ENCODE peak calls at places on chromosomes 6 and 20, in seven cellular contexts. H is fibroblast of the aortic adventitia, D is uterus, F is ovary, R is BJ, G is AG04450, N is Peyer's patch. P is an unnamed sample.

GRCh38 chr6:152863618-152864326 is 113.2 kb downstream of the VIP start:
- DNase-seq in R (peak), H (peak), G (peak), F (peak), D (peak), N (no peak), P (peak)

GRCh38 chr6:56911847-56912246 is 43.1 kb upstream of the BEND6 start:
- DNase-seq in F (no peak), H (peak), G (peak), N (no peak), D (no peak), R (peak), P (no peak)

GRCh38 chr20:59938221-59938620 is 1.9 kb downstream of the PPP1R3D start:
- DNase-seq in R (no peak), H (peak), D (no peak), N (no peak), G (no peak), F (no peak), P (no peak)

GRCh38 chr6:116883005-116883404 is 6.0 kb downstream of the RFX6 start:
- DNase-seq in H (peak), G (no peak), R (no peak), N (no peak), F (no peak), D (no peak), P (no peak)

GRCh38 chr6:1756472-1757129 is 146.9 kb downstream of the FOXC1 start:
- DNase-seq in R (no peak), F (no peak), G (no peak), H (no peak), D (no peak), N (no peak), P (no peak)

GRCh38 chr20:32823078-32823477 is 3.3 kb downstream of the MAPRE1 start:
- DNase-seq in F (no peak), R (peak), N (no peak), G (peak), H (peak), D (no peak), P (no peak)

GRCh38 chr6:313917-314316 is 21.6 kb downstream of the DUSP22 start:
- DNase-seq in D (no peak), F (no peak), R (no peak), N (peak), H (no peak), G (no peak), P (no peak)

GRCh38 chr6:62236784-62237183 is 49.2 kb downstream of the KHDRBS2 start:
- DNase-seq in H (no peak), F (no peak), R (no peak), D (no peak), N (no peak), G (no peak), P (no peak)

GRCh38 chr20:50916257-50916656 is 15.0 kb downstream of the ADNP start:
- DNase-seq in H (peak), G (no peak), F (no peak), R (no peak), D (no peak), N (no peak), P (no peak)

GRCh38 chr20:56515657-56516381 is 8.7 kb upstream of the FAM209A start:
- DNase-seq in F (no peak), G (peak), R (no peak), N (no peak), H (peak), D (no peak), P (no peak)

GRCh38 chr20:58019027-58019849 is 209.2 kb downstream of the ANKRD60 start:
- DNase-seq in H (no peak), D (no peak), G (no peak), R (peak), F (no peak), N (no peak), P (no peak)

GRCh38 chr20:39993737-39994136 is 695.3 kb downstream of the MAFB start:
- DNase-seq in F (no peak), H (no peak), R (no peak), N (no peak), D (no peak), G (no peak), P (peak)

GRCh38 chr20:45358282-45359068 is 4.5 kb upstream of the SYS1 start:
- DNase-seq in H (peak), F (peak), D (peak), N (no peak), R (peak), G (no peak), P (peak)

GRCh38 chr6:163341224-163341623 is 73.3 kb upstream of the QKI start:
- DNase-seq in G (no peak), R (no peak), N (no peak), F (no peak), H (no peak), D (no peak), P (no peak)

GRCh38 chr6:97150932-97151331 is 132.1 kb downstream of the MMS22L start:
- DNase-seq in G (no peak), D (no peak), H (no peak), R (no peak), N (no peak), F (no peak), P (no peak)

GRCh38 chr20:8389381-8390368 is 257.6 kb downstream of the PLCB1 start:
- DNase-seq in N (no peak), H (peak), G (peak), F (no peak), D (no peak), R (no peak), P (no peak)

GRCh38 chr6:34043371-34043770 is 102.5 kb downstream of the GRM4 start:
- DNase-seq in F (no peak), H (no peak), G (no peak), R (no peak), N (no peak), D (no peak), P (no peak)

GRCh38 chr6:147707524-147707923 is 199.0 kb downstream of the SAMD5 start:
- DNase-seq in F (no peak), R (no peak), H (no peak), N (no peak), D (no peak), G (no peak), P (no peak)

GRCh38 chr20:20731945-20732296 is 19.5 kb upstream of the RALGAPA2 start:
- DNase-seq in D (no peak), R (no peak), N (no peak), H (peak), G (no peak), F (no peak), P (no peak)

GRCh38 chr20:57612436-57612835 is 7.8 kb downstream of the ZBP1 start:
- DNase-seq in F (no peak), H (no peak), D (no peak), G (no peak), R (no peak), N (peak), P (no peak)

GRCh38 chr6:159106627-159107241 is 61.9 kb upstream of the TAGAP start:
- DNase-seq in N (no peak), F (no peak), D (peak), H (peak), G (no peak), R (no peak), P (peak)

GRCh38 chr20:51928931-51929330 is 126.6 kb upstream of the SALL4 start:
- DNase-seq in H (no peak), D (no peak), R (no peak), N (no peak), G (no peak), F (no peak), P (no peak)

GRCh38 chr6:73637404-73637803 is 16.4 kb downstream of the SLC17A5 start:
- DNase-seq in F (no peak), H (no peak), R (no peak), N (no peak), G (no peak), D (no peak), P (no peak)

GRCh38 chr6:37624606-37625574 is 72.8 kb downstream of the MDGA1 start:
- DNase-seq in D (peak), N (peak), H (peak), G (no peak), R (no peak), F (no peak), P (peak)

GRCh38 chr6:16690244-16691142 is 70.8 kb downstream of the ATXN1 start:
- DNase-seq in F (no peak), R (no peak), D (no peak), N (no peak), G (no peak), H (peak), P (no peak)

GRCh38 chr6:65708162-65708561 is 1.1 kb upstream of the EYS start:
- DNase-seq in G (no peak), D (no peak), F (no peak), H (no peak), R (no peak), N (no peak), P (no peak)

GRCh38 chr6:138287144-138287955 is 69.1 kb upstream of the PBOV1 start:
- DNase-seq in H (peak), G (no peak), R (no peak), F (no peak), D (no peak), N (peak), P (no peak)

GRCh38 chr6:66068907-66069306 is 361.9 kb upstream of the EYS start:
- DNase-seq in G (no peak), F (no peak), N (no peak), R (no peak), H (no peak), D (no peak), P (no peak)

GRCh38 chr6:33088258-33088930 is 12.6 kb downstream of the HLA-DPB1 start:
- DNase-seq in D (no peak), R (no peak), H (no peak), G (no peak), N (no peak), F (no peak), P (no peak)

GRCh38 chr20:57877995-57878394 is 168.2 kb upstream of the PMEPA1 start:
- DNase-seq in N (no peak), H (no peak), D (no peak), G (no peak), R (no peak), F (no peak), P (no peak)

GRCh38 chr20:58241766-58242465 is 13.5 kb upstream of the ANKRD60 start:
- DNase-seq in F (no peak), R (no peak), G (no peak), D (no peak), H (no peak), N (no peak), P (no peak)

GRCh38 chr6:35396991-35397390 is 54.6 kb downstream of the PPARD start:
- DNase-seq in N (peak), F (peak), R (no peak), H (no peak), G (no peak), D (no peak), P (no peak)

GRCh38 chr6:34243901-34244884 is 4.6 kb downstream of the SMIM29 start:
- DNase-seq in D (peak), G (peak), N (no peak), R (peak), H (peak), F (peak), P (peak)

GRCh38 chr6:92589970-92590369 is 829.4 kb downstream of the EPHA7 start:
- DNase-seq in F (no peak), H (no peak), D (no peak), G (no peak), N (no peak), R (no peak), P (no peak)

GRCh38 chr6:128731249-128732165 is 151.4 kb upstream of the LAMA2 start:
- DNase-seq in N (no peak), R (no peak), D (no peak), F (no peak), G (peak), H (peak), P (no peak)

GRCh38 chr20:11921326-11921725 is 3.6 kb downstream of the BTBD3 start:
- DNase-seq in N (no peak), D (no peak), H (no peak), F (no peak), G (no peak), R (no peak), P (no peak)

GRCh38 chr6:150301871-150302800 is 66.7 kb upstream of the IYD start:
- DNase-seq in F (no peak), D (no peak), N (no peak), H (peak), G (no peak), R (no peak), P (no peak)

GRCh38 chr6:158660331-158660730 is 10.5 kb downstream of the SYTL3 start:
- DNase-seq in F (no peak), H (no peak), D (no peak), N (no peak), G (no peak), R (no peak), P (no peak)

GRCh38 chr20:59095140-59095539 is 52.6 kb upstream of the PRELID3B start:
- DNase-seq in D (no peak), H (no peak), N (no peak), F (no peak), R (no peak), G (no peak), P (no peak)

GRCh38 chr20:34872604-34873224 is at the start of gene GGT7:
- DNase-seq in D (peak), H (peak), N (peak), G (peak), R (no peak), F (peak), P (peak)

GRCh38 chr20:34871966-34872603 is 571 bp downstream of the GGT7 start:
- DNase-seq in N (no peak), H (no peak), G (no peak), D (no peak), F (no peak), R (no peak), P (no peak)

GRCh38 chr20:34875657-34876160 is 703 bp upstream of the ACSS2 start:
- DNase-seq in F (no peak), R (no peak), D (no peak), N (no peak), G (no peak), H (no peak), P (no peak)

GRCh38 chr20:34874094-34874654 is 1.5 kb upstream of the GGT7 start:
- DNase-seq in R (peak), F (peak), N (peak), D (peak), G (peak), H (peak), P (peak)

DNA sequence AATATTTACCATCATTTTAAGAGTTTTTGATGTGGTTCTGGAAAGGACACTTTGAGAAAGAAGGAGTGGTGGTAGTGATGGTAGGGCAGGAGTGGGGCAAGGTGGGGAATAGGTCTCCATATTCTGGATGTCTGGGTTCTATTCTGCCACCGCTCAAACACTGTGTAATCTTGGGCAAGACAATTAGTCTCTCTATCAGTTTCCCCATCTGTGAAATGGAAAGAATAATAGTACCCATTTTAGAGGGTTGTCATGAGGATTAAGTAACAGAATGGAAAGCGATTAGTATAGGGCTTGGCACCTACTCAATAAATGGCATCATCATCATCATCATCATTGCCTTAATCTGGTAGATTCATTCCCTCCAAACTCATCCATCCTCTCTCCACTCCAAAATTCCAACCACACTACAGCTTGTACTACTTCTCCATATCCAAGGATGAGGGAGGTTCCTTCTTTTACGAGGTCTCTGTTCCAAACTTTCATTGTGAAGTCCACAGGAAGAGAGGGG is 982 bp upstream of the GGT7 start:
- DNase-seq in R (no peak), G (no peak), N (no peak), H (no peak), D (no peak), F (no peak), P (no peak)
- H3K4me3 ChIP-seq in R (no peak), G (no peak), N (no peak), H (no peak), D (no peak), F (no peak), P (no peak)

GRCh38 chr6:135310291-135310690 is 129.2 kb downstream of the MYB start:
- DNase-seq in R (no peak), F (no peak), N (no peak), H (no peak), G (no peak), D (no peak), P (no peak)

GRCh38 chr6:135305684-135306083 is 124.6 kb downstream of the MYB start:
- DNase-seq in D (no peak), N (no peak), F (no peak), R (no peak), G (no peak), H (no peak), P (no peak)

GRCh38 chr6:135306166-135306565 is 125.1 kb downstream of the MYB start:
- DNase-seq in D (no peak), N (no peak), H (no peak), R (no peak), G (no peak), F (no peak), P (no peak)

GRCh38 chr6:135304883-135305282 is 123.8 kb downstream of the MYB start:
- DNase-seq in H (no peak), D (no peak), R (no peak), G (no peak), F (no peak), N (no peak), P (no peak)

DNA sequence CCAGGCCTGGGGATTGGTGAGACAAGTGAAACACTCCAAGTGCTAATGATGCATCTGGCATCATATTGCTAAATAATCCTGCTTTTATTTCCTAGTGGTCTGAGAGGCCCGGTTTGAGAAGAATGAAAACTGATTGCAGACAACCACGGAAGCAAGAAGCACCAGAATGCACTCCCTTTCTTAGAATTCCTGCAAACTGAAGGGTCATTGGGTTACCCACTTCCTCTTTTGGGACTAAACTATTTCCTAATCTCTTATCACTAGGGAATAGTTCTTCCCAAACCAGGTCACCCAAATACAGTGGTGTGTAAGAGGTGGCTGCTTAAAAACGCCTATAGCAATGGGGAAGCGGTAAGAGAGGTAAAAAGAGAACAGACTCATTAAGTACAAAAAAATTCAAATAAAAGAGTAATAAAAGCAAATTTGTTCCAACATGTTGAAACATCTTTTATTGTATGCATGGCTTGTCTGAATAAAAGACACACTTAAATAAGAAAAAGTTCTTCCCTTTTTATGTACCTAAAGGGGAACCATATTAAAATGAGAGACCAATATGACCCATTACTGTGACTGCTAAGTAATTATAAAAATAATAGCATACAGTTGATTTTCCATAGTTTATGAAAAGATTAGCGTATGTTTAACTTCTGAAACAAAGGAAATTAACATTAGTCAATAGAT is 125.8 kb downstream of the MYB start:
- DNase-seq in N (no peak), G (no peak), H (no peak), D (no peak), R (no peak), F (no peak), P (no peak)
- H3K4me3 ChIP-seq in N (no peak), G (no peak), H (no peak), D (no peak), R (no peak), F (no peak), P (no peak)

GRCh38 chr6:134863763-134864510 is 86.0 kb downstream of the ALDH8A1 start:
- DNase-seq in N (no peak), F (no peak), G (no peak), R (no peak), H (no peak), D (no peak), P (no peak)

GRCh38 chr6:134870677-134871498 is 79.0 kb downstream of the ALDH8A1 start:
- DNase-seq in N (no peak), H (peak), G (peak), R (no peak), D (no peak), F (no peak), P (no peak)

GRCh38 chr6:134864558-134864957 is 85.3 kb downstream of the ALDH8A1 start:
- DNase-seq in G (no peak), H (no peak), F (no peak), R (no peak), D (no peak), N (no peak), P (no peak)

GRCh38 chr6:134866563-134866962 is 83.3 kb downstream of the ALDH8A1 start:
- DNase-seq in H (no peak), G (no peak), F (no peak), D (no peak), R (no peak), N (no peak), P (no peak)

GRCh38 chr6:134868812-134869211 is 81.1 kb downstream of the ALDH8A1 start:
- DNase-seq in R (no peak), D (no peak), G (no peak), F (no peak), H (no peak), N (no peak), P (no peak)
- H3K4me3 ChIP-seq in R (no peak), D (no peak), G (no peak), F (no peak), H (no peak), N (no peak), P (no peak)

GRCh38 chr6:160965893-160966292 is 25.7 kb upstream of the MAP3K4 start:
- DNase-seq in G (no peak), D (no peak), F (no peak), R (no peak), N (no peak), H (no peak), P (no peak)
- H3K4me3 ChIP-seq in G (no peak), D (no peak), F (no peak), R (no peak), N (no peak), H (no peak), P (no peak)

DNA sequence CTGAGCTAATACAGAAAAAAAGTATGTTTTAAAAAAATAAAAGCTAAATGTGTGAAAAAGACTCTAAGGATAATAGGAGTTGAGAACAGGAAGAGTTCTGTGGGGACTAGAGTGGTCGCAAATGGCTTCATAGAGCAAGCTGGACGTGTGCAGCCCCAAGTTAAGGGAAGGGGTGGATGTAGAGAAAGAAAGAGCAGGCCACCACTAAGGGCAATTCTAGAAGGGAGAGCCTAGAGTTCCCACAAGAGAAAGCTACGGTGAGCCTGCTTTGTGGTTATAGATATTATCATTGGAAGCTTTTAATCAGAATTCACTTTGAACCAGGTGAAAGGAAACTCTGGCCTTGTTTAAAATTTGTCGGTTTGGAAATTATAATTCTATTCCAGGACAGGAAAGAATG is 101.6 kb downstream of the HIVEP2 start:
- DNase-seq in R (no peak), N (no peak), F (no peak), H (no peak), D (no peak), G (no peak), P (no peak)
- H3K4me3 ChIP-seq in R (no peak), N (peak), F (no peak), H (no peak), D (no peak), G (no peak), P (no peak)